ENCODE peak calls at places on chromosome 1, in nine cellular contexts. One of them, this sample, is unnamed.
A peak's percentile ranks its signal among the peaks of the same experiment; 100 is the strongest.

GRCh38 chr1:39268112-39268581 is 63.7 kb downstream of the MACF1 start:
- DNase-seq in Peyer's patch: no peak
- DNase-seq in IMR-90: peak; percentile 90
- DNase-seq in heart left ventricle: peak; percentile 32
- DNase-seq in uterus: peak; percentile 52
- DNase-seq in A549: no peak
- DNase-seq in transverse colon: peak; percentile 20
- DNase-seq in esophagus squamous epithelium: no peak
- DNase-seq in sigmoid colon: peak; percentile 85
- DNase-seq in this sample: peak; percentile 63

GRCh38 chr1:33244143-33244808 is 12.0 kb upstream of the ZNF362 start:
- DNase-seq in Peyer's patch: no peak
- DNase-seq in IMR-90: no peak
- DNase-seq in heart left ventricle: no peak
- DNase-seq in uterus: no peak
- DNase-seq in A549: no peak
- DNase-seq in transverse colon: no peak
- DNase-seq in esophagus squamous epithelium: no peak
- DNase-seq in sigmoid colon: no peak
- DNase-seq in this sample: no peak

GRCh38 chr1:31855038-31855845 is 39.4 kb upstream of the SPOCD1 start:
- DNase-seq in Peyer's patch: no peak
- DNase-seq in IMR-90: peak; percentile 75
- DNase-seq in heart left ventricle: no peak
- DNase-seq in uterus: no peak
- DNase-seq in A549: no peak
- DNase-seq in transverse colon: no peak
- DNase-seq in esophagus squamous epithelium: no peak
- DNase-seq in sigmoid colon: peak; percentile 37
- DNase-seq in this sample: no peak

GRCh38 chr1:35222322-35223108 is 29.6 kb upstream of the SFPQ start:
- DNase-seq in Peyer's patch: no peak
- DNase-seq in IMR-90: peak; percentile 87
- DNase-seq in heart left ventricle: no peak
- DNase-seq in uterus: peak; percentile 26
- DNase-seq in A549: no peak
- DNase-seq in transverse colon: no peak
- DNase-seq in esophagus squamous epithelium: no peak
- DNase-seq in sigmoid colon: no peak
- DNase-seq in this sample: no peak

GRCh38 chr1:100400332-100400933 is 48.1 kb downstream of the CDC14A start:
- DNase-seq in Peyer's patch: peak; percentile 83
- DNase-seq in IMR-90: no peak
- DNase-seq in heart left ventricle: peak; percentile 58
- DNase-seq in uterus: no peak
- DNase-seq in A549: no peak
- DNase-seq in transverse colon: peak; percentile 43
- DNase-seq in esophagus squamous epithelium: peak; percentile 8
- DNase-seq in sigmoid colon: no peak
- DNase-seq in this sample: peak; percentile 20

GRCh38 chr1:231357831-231358354 is 19.8 kb downstream of the SPRTN start:
- DNase-seq in Peyer's patch: peak; percentile 55
- DNase-seq in IMR-90: peak; percentile 79
- DNase-seq in heart left ventricle: peak; percentile 43
- DNase-seq in uterus: peak; percentile 26
- DNase-seq in A549: peak; percentile 52
- DNase-seq in transverse colon: peak; percentile 19
- DNase-seq in esophagus squamous epithelium: no peak
- DNase-seq in sigmoid colon: peak; percentile 75
- DNase-seq in this sample: peak; percentile 44

GRCh38 chr1:8571200-8571984 is 246.0 kb downstream of the RERE start:
- DNase-seq in Peyer's patch: no peak
- DNase-seq in IMR-90: peak; percentile 69
- DNase-seq in heart left ventricle: no peak
- DNase-seq in uterus: no peak
- DNase-seq in A549: no peak
- DNase-seq in transverse colon: no peak
- DNase-seq in esophagus squamous epithelium: no peak
- DNase-seq in sigmoid colon: no peak
- DNase-seq in this sample: no peak

GRCh38 chr1:175146535-175147213 is 45.9 kb downstream of the KIAA0040 start:
- DNase-seq in Peyer's patch: peak; percentile 85
- DNase-seq in IMR-90: peak; percentile 28
- DNase-seq in heart left ventricle: peak; percentile 61
- DNase-seq in uterus: peak; percentile 64
- DNase-seq in A549: peak; percentile 80
- DNase-seq in transverse colon: peak; percentile 68
- DNase-seq in esophagus squamous epithelium: no peak
- DNase-seq in sigmoid colon: peak; percentile 77
- DNase-seq in this sample: peak; percentile 84

GRCh38 chr1:50942334-50942733 is 17.7 kb downstream of the FAF1 start:
- DNase-seq in Peyer's patch: no peak
- DNase-seq in IMR-90: no peak
- DNase-seq in heart left ventricle: no peak
- DNase-seq in uterus: no peak
- DNase-seq in A549: no peak
- DNase-seq in transverse colon: no peak
- DNase-seq in esophagus squamous epithelium: no peak
- DNase-seq in sigmoid colon: no peak
- DNase-seq in this sample: no peak

GRCh38 chr1:50110084-50110615 is 1.4 kb downstream of the ELAVL4 start:
- DNase-seq in Peyer's patch: no peak
- DNase-seq in IMR-90: no peak
- DNase-seq in heart left ventricle: no peak
- DNase-seq in uterus: no peak
- DNase-seq in A549: no peak
- DNase-seq in transverse colon: no peak
- DNase-seq in esophagus squamous epithelium: no peak
- DNase-seq in sigmoid colon: no peak
- DNase-seq in this sample: no peak

GRCh38 chr1:76861149-76861548 is 6.1 kb upstream of the ST6GALNAC5 start:
- DNase-seq in Peyer's patch: no peak
- DNase-seq in IMR-90: no peak
- DNase-seq in heart left ventricle: no peak
- DNase-seq in uterus: no peak
- DNase-seq in A549: no peak
- DNase-seq in transverse colon: no peak
- DNase-seq in esophagus squamous epithelium: no peak
- DNase-seq in sigmoid colon: no peak
- DNase-seq in this sample: no peak

GRCh38 chr1:81666586-81666985 is 134.1 kb upstream of the ADGRL2 start:
- DNase-seq in Peyer's patch: no peak
- DNase-seq in IMR-90: peak; percentile 40
- DNase-seq in heart left ventricle: no peak
- DNase-seq in uterus: no peak
- DNase-seq in A549: no peak
- DNase-seq in transverse colon: no peak
- DNase-seq in esophagus squamous epithelium: no peak
- DNase-seq in sigmoid colon: no peak
- DNase-seq in this sample: no peak

GRCh38 chr1:161390559-161390858 is 22.8 kb upstream of the CFAP126 start:
- DNase-seq in Peyer's patch: no peak
- DNase-seq in IMR-90: peak; percentile 22
- DNase-seq in heart left ventricle: no peak
- DNase-seq in uterus: no peak
- DNase-seq in A549: no peak
- DNase-seq in transverse colon: no peak
- DNase-seq in esophagus squamous epithelium: no peak
- DNase-seq in sigmoid colon: no peak
- DNase-seq in this sample: no peak
- H3K27ac ChIP-seq in Peyer's patch: peak overlapping the region; percentile 77
- H3K27ac ChIP-seq in IMR-90: peak overlapping the region; percentile 72
- H3K27ac ChIP-seq in heart left ventricle: peak overlapping the region; percentile 81
- H3K27ac ChIP-seq in uterus: peak overlapping the region; percentile 88
- H3K27ac ChIP-seq in A549: peak overlapping the region; percentile 67
- H3K27ac ChIP-seq in transverse colon: peak overlapping the region; percentile 80
- H3K27ac ChIP-seq in esophagus squamous epithelium: peak overlapping the region; percentile 97
- H3K27ac ChIP-seq in sigmoid colon: peak overlapping the region; percentile 94
- H3K27ac ChIP-seq in this sample: peak overlapping the region; percentile 82

DNA sequence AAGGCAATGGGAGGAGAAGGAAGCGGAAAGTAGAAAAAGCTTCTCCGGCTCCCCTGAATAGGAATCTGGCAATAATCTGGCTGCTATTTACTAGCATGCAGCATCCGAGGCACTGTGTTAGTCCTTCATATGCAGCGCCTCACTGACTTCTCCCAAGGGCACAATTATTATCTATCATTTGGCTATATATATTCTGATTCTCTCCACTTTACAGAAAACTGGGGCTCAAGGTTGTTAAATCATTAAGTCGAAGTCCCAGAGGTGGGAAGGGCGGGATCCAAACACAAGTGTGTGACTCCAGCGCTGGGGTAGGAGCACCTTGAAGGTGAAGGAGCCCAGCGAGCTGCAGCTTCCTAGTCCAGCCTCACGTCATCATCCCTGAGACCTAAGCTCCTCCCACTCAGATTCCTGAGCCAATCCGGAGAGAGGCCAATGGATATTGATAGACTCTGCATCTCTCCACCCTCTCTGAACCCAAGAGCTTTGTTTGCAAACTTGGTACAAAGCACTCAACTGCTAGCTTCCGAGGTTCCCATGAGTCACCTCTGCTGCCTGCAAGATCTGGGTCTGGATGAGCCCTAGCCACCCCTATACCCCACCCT is 16.6 kb upstream of the EYA3 start:
- DNase-seq in Peyer's patch: peak; percentile 81
- DNase-seq in IMR-90: peak; percentile 76
- DNase-seq in heart left ventricle: peak; percentile 36
- DNase-seq in uterus: no peak
- DNase-seq in A549: no peak
- DNase-seq in transverse colon: peak; percentile 72
- DNase-seq in esophagus squamous epithelium: no peak
- DNase-seq in sigmoid colon: no peak
- DNase-seq in this sample: peak; percentile 63
- TF ChIP-seq POLR2A in Peyer's patch: peak; percentile 65
- TF ChIP-seq POLR2A in IMR-90: no peak
- TF ChIP-seq POLR2A in heart left ventricle: no peak
- TF ChIP-seq POLR2A in uterus: no peak
- TF ChIP-seq POLR2A in A549: no peak
- TF ChIP-seq POLR2A in transverse colon: peak; percentile 46
- TF ChIP-seq POLR2A in esophagus squamous epithelium: no peak
- TF ChIP-seq POLR2A in sigmoid colon: no peak
- TF ChIP-seq POLR2A in this sample: no peak

DNA sequence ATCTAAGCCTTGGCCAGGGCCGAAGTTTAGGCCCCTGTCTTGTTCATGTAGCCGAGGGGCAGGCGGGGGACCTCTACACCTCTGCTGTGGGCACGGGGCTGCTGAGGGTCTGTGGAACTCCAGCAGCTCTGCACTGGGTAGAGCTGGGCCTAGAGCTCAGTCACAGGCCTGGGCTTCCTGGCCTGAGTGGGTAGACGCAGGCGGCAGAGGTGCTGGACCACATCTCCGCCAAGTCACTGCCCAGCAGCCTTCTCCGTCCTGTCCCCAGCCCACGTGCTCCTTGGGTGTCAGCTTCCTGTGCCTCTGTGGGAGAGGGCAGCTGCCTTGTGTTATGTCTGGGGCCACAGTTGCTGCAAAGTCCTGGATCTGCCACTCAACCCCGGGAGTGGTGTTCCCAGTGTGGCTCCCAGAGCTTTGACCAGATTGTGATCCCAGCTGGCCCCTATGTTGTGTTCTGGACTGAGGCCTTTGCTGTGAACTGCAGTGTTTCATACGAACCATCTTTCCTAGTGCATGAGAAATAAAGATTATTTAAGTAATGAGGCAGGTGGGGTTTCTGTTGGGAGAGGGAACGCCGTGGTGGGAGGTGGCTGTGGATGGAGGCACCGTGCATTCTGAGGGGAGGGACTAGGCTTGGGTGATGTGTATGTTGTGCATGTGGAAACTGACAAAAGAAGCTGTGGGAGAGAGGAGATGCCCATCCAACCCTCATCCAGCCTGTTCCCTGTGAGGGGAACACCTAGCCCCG is 12.1 kb downstream of the AMPD2 start:
- DNase-seq in Peyer's patch: no peak
- DNase-seq in IMR-90: no peak
- DNase-seq in heart left ventricle: no peak
- DNase-seq in uterus: no peak
- DNase-seq in A549: no peak
- DNase-seq in transverse colon: no peak
- DNase-seq in esophagus squamous epithelium: no peak
- DNase-seq in sigmoid colon: no peak
- DNase-seq in this sample: no peak
- H3K27ac ChIP-seq in Peyer's patch: no peak overlapping the region
- H3K27ac ChIP-seq in IMR-90: no peak overlapping the region
- H3K27ac ChIP-seq in heart left ventricle: no peak overlapping the region
- H3K27ac ChIP-seq in uterus: no peak overlapping the region
- H3K27ac ChIP-seq in A549: no peak overlapping the region
- H3K27ac ChIP-seq in transverse colon: no peak overlapping the region
- H3K27ac ChIP-seq in esophagus squamous epithelium: peak overlapping the region; percentile 11
- H3K27ac ChIP-seq in sigmoid colon: no peak overlapping the region
- H3K27ac ChIP-seq in this sample: no peak overlapping the region

DNA sequence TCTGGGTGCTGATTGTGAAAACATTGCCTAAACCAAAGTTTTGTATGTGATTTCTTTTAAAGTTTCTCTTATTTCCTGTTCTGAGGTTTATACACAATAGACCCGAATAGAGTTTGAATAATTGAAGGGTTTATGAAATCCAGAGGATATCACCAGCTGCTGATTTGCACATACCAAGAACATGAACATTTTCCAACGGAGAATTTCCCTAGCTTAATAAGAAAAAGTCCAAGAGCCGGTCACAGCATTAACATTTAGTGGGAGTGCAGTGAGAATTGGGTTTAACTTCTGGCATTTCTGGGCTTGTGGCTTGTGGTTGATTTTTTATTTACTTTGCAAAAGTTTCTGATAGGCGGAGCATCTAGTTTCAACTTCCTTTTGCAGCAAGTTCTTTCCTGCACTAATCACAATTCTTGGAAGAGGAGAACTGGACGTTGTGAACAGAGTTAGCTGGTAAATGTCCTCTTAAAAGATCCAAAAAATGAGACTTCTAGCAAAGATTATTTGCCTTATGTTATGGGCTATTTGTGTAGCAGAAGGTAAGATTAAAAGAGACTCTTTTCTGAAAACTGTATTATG is at the start of gene CFH:
- DNase-seq in Peyer's patch: no peak
- DNase-seq in IMR-90: peak; percentile 91
- DNase-seq in heart left ventricle: no peak
- DNase-seq in uterus: no peak
- DNase-seq in A549: no peak
- DNase-seq in transverse colon: no peak
- DNase-seq in esophagus squamous epithelium: no peak
- DNase-seq in sigmoid colon: no peak
- DNase-seq in this sample: no peak
- TF ChIP-seq POLR2A in Peyer's patch: no peak
- TF ChIP-seq POLR2A in IMR-90: no peak
- TF ChIP-seq POLR2A in heart left ventricle: no peak
- TF ChIP-seq POLR2A in uterus: no peak
- TF ChIP-seq POLR2A in A549: no peak
- TF ChIP-seq POLR2A in transverse colon: peak; percentile 57
- TF ChIP-seq POLR2A in esophagus squamous epithelium: no peak
- TF ChIP-seq POLR2A in sigmoid colon: no peak
- TF ChIP-seq POLR2A in this sample: peak; percentile 41

DNA sequence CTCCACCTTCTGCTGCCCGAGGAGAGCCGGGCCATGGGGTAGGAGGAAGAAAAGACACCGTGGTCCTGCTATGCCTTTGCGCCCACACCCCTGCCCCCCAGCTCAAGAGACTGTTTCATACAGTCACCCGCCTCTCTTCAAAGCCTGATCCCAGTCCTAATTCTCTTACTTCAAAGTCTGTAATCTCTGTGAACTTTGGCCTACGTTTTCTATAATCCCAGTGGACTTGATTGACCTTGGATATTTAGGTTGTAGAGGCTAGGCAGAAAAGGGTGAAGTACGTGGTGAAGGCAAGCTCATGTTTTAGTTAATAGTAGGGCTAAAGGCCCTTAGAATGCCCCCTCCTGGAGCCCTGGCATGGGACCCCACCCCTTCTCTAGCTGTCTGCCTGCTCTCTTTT is 28.4 kb downstream of the VPS13D start:
- DNase-seq in Peyer's patch: no peak
- DNase-seq in IMR-90: no peak
- DNase-seq in heart left ventricle: no peak
- DNase-seq in uterus: no peak
- DNase-seq in A549: no peak
- DNase-seq in transverse colon: no peak
- DNase-seq in esophagus squamous epithelium: no peak
- DNase-seq in sigmoid colon: no peak
- DNase-seq in this sample: no peak
- H3K27ac ChIP-seq in Peyer's patch: no peak overlapping the region
- H3K27ac ChIP-seq in IMR-90: no peak overlapping the region
- H3K27ac ChIP-seq in heart left ventricle: no peak overlapping the region
- H3K27ac ChIP-seq in uterus: no peak overlapping the region
- H3K27ac ChIP-seq in A549: no peak overlapping the region
- H3K27ac ChIP-seq in transverse colon: no peak overlapping the region
- H3K27ac ChIP-seq in esophagus squamous epithelium: no peak overlapping the region
- H3K27ac ChIP-seq in sigmoid colon: no peak overlapping the region
- H3K27ac ChIP-seq in this sample: no peak overlapping the region